ENCODE peak calls at places on chromosomes 1 and 21, in ten cellular contexts. F, S, N, R, U, K, W, I, C and B are unnamed samples.

GRCh38 chr21:17554619-17555472 is 42.0 kb downstream of the CXADR start:
- DNase-seq in F (no peak), S (peak; percentile 20), N (no peak), R (peak; percentile 16), U (peak; percentile 5), K (no peak), W (no peak), I (no peak), C (no peak), B (peak; percentile 6)

GRCh38 chr1:38953433-38953860 is 11.8 kb upstream of the RHBDL2 start:
- DNase-seq in F (no peak), S (no peak), N (no peak), R (no peak), U (peak; percentile 18), K (no peak), W (no peak), I (no peak), C (no peak), B (no peak)

GRCh38 chr1:7570311-7570710 is 200.8 kb upstream of the VAMP3 start:
- DNase-seq in F (no peak), S (no peak), N (no peak), R (no peak), U (no peak), K (no peak), W (no peak), I (no peak), C (no peak), B (no peak)

GRCh38 chr1:23376890-23377811 is 7.5 kb upstream of the ZNF436 start:
- DNase-seq in F (peak; percentile 79), S (no peak), N (peak; percentile 54), R (peak; percentile 68), U (peak; percentile 92), K (peak; percentile 21), W (peak; percentile 38), I (no peak), C (peak; percentile 81), B (peak; percentile 90)

GRCh38 chr1:14915356-14916054 is 238.0 kb upstream of the TMEM51 start:
- DNase-seq in F (no peak), S (peak; percentile 58), N (peak; percentile 32), R (peak; percentile 53), U (no peak), K (peak; percentile 68), W (peak; percentile 42), I (no peak), C (peak; percentile 47), B (no peak)

GRCh38 chr1:235953801-235954200 is 87.1 kb upstream of the LYST start:
- DNase-seq in F (peak; percentile 64), S (no peak), N (no peak), R (peak; percentile 76), U (peak; percentile 89), K (no peak), W (no peak), I (no peak), C (peak; percentile 75), B (peak; percentile 78)

GRCh38 chr1:8560611-8561544 is 243.0 kb downstream of the SLC45A1 start:
- DNase-seq in F (peak; percentile 42), S (peak; percentile 74), N (no peak), R (peak; percentile 72), U (peak; percentile 32), K (peak; percentile 37), W (no peak), I (no peak), C (peak; percentile 67), B (no peak)

GRCh38 chr1:248871837-248872401 is 13.0 kb upstream of the ZNF692 start:
- DNase-seq in F (no peak), S (no peak), N (no peak), R (no peak), U (no peak), K (no peak), W (no peak), I (no peak), C (no peak), B (no peak)

DNA sequence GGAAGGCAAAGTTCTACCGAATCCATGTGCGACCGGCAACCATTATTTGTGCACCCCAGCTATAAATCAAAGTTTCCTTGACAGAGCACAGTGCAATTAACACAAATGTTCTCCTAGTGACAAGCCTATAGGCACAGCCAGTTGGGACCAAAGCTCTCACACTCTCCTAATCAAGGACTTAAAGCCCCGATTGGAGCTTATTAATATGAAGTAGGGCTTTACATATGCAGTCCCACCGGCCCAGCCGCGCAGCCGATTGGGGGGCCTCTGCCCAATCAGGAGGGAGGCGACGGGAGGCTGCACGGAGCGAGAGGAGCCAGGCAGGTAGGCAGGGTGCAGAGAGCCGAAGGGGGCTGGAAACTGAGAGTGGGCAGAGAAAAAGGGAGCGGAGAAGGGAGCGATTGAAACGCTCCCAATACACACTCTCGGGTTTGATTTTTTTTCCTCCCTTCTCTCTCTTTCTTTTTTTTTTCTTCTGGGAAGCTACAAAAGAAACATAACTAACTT is at the start of gene ESRRG:
- DNase-seq in F (no peak), S (no peak), N (peak; percentile 64), R (no peak), U (peak; percentile 38), K (peak; percentile 20), W (peak; percentile 56), I (peak; percentile 29), C (no peak), B (no peak)
- H3K4me3 ChIP-seq in F (peak within 1 kb of the TSS; percentile 51), S (no peak within 1 kb of the TSS), N (peak within 1 kb of the TSS; percentile 65), R (peak within 1 kb of the TSS; percentile 36), U (peak within 1 kb of the TSS; percentile 51), K (peak within 1 kb of the TSS; percentile 58), W (peak within 1 kb of the TSS; percentile 54), I (peak within 1 kb of the TSS; percentile 30), C (peak within 1 kb of the TSS; percentile 44), B (no peak within 1 kb of the TSS)

GRCh38 chr1:207813513-207813881 is 61.6 kb downstream of the CD46 start:
- DNase-seq in F (no peak), S (no peak), N (no peak), R (no peak), U (no peak), K (no peak), W (no peak), I (no peak), C (no peak), B (no peak)

GRCh38 chr1:207810606-207811295 is 58.9 kb downstream of the CD46 start:
- DNase-seq in F (no peak), S (no peak), N (no peak), R (no peak), U (no peak), K (peak; percentile 2), W (no peak), I (no peak), C (no peak), B (no peak)

GRCh38 chr1:207812778-207813512 is 61.1 kb downstream of the CD46 start:
- DNase-seq in F (no peak), S (no peak), N (no peak), R (no peak), U (no peak), K (no peak), W (no peak), I (no peak), C (no peak), B (no peak)

GRCh38 chr1:207811319-207811718 is 59.5 kb downstream of the CD46 start:
- DNase-seq in F (no peak), S (no peak), N (no peak), R (no peak), U (no peak), K (peak; percentile 2), W (no peak), I (no peak), C (no peak), B (no peak)

DNA sequence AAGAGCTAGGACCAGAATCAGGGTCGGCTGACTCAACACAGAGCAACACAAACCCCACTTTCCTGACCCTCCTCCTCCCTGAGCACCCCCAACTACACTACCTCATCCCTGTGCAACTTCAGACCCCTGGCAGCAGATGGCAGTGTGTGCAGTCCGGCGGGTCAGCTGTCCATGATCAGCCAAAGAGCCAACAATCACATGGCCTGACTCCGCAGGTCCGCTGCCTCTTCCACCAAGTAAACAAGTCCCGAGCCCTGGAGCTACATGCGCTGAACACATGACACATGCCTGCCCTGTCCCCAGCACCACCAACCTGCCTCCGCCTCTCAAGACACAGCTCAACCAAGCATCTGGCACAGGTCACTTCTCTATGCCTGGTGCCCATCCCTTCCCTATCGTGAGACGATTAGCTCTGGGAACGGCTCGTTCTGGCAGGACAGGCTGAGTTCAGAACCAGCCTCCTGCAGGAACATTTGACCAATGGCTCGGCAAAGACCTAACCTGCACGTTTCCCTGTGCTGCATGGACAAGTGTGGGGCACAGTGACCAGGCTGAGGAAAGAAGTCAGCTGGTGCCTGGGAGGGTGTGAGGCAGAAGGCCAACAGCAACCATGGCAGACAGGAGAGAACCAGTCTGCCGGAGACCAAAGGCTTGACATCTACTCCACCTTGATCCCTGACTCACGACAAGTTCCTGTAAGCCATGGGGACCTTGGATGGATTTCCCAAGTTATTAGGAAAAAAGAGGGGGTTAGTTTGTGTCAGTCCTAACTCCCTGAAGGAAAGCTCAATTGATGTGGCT is 60.3 kb downstream of the CD46 start:
- DNase-seq in F (no peak), S (no peak), N (peak; percentile 70), R (peak; percentile 27), U (no peak), K (peak; percentile 62), W (peak; percentile 69), I (peak; percentile 88), C (peak; percentile 30), B (no peak)
- TF ChIP-seq CTCF in F (peak; percentile 34), S (peak; percentile 69), N (peak; percentile 66), R (peak; percentile 35), U (peak; percentile 45), K (peak; percentile 62), W (peak; percentile 66), I (peak; percentile 59), C (peak; percentile 44), B (peak; percentile 38)

GRCh38 chr1:195336718-195337269 is 1271.4 kb downstream of the KCNT2 start:
- DNase-seq in F (no peak), S (no peak), N (no peak), R (no peak), U (no peak), K (no peak), W (no peak), I (no peak), C (no peak), B (no peak)

GRCh38 chr1:195332102-195332501 is 1276.1 kb downstream of the KCNT2 start:
- DNase-seq in F (no peak), S (no peak), N (no peak), R (no peak), U (no peak), K (no peak), W (no peak), I (no peak), C (no peak), B (no peak)

DNA sequence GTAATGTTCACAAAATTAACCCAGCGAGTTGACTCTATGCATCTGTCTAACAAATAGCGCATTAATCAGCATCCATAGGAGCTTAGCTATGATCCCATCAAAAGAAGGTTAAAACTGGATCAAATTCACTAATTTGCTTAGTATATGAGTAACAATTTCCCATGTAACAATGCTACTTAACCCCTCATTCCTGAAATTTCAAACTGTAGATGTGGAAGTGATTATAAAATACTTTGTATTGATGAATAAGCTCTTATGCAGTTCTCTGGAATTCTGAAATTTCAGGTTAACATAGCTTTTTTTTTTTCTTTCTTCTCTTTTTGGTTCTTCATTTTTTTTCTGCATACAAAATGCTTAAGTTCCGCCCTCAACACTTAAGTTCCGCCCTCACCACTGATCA is 1272.7 kb downstream of the KCNT2 start:
- DNase-seq in F (no peak), S (no peak), N (no peak), R (no peak), U (peak; percentile 40), K (no peak), W (no peak), I (no peak), C (no peak), B (peak; percentile 5)
- H3K4me3 ChIP-seq in F (no peak overlapping the region), S (no peak overlapping the region), N (no peak overlapping the region), R (no peak overlapping the region), U (no peak overlapping the region), K (no peak overlapping the region), W (no peak overlapping the region), I (no peak overlapping the region), C (no peak overlapping the region), B (no peak overlapping the region)

DNA sequence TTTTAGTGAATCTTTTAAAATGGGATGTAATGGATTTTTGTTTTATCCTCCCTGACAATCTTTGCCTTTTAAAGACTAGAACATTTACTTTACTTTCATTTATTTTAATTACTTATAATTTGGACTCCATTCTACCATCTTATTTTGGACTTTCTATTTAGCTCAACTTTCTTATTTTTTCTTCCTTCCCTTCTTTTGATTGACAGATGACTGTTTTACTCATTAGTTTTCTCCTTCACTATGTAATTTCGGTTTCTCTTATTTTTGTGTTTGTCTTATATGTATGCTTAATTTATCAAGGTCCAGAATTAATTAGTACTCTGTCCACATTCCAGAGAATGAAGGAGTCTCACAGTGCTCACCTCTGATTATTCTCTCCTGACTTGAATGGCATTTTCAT is 109.9 kb downstream of the PCBP3 start:
- DNase-seq in F (no peak), S (no peak), N (no peak), R (no peak), U (no peak), K (no peak), W (no peak), I (no peak), C (no peak), B (no peak)
- TF ChIP-seq CTCF in F (no peak), S (no peak), N (no peak), R (no peak), U (no peak), K (no peak), W (no peak), I (no peak), C (no peak), B (no peak)